ENCODE peak calls at places on chromosomes 11 and 22, in ten cellular contexts. A is psoas muscle; P is endothelial cell; G is A673; W is stimulated activated CD4-positive, alpha-beta T cell treated with anti-CD3 and anti-CD28 coated beads, Interleukin-1b, Interleukin-23, amount 100 ng/mL, for 4 hours; U is activated T-cell treated with anti-CD3 and anti-CD28 coated beads for 1 hour; Z is activated T-helper 1 cell treated with Interleukin-2 at 50 U/mL for 16 hours; Q is GDM1; V is NCI-H1105 treated with DMSO at 0.1 percent for 48 hours; L is fibroblast of lung. E is an unnamed sample.
A peak's percentile ranks its signal among the peaks of the same experiment; 100 is the strongest.

GRCh38 chr11:64245401-64245796 is 1.3 kb downstream of the PPP1R14B start:
- DNase-seq in A (peak; percentile 74), P (no peak), G (no peak), W (no peak), U (peak; percentile 51), Z (no peak), Q (no peak), V (no peak), L (no peak), E (no peak)

GRCh38 chr11:29934115-29934638 is 82.7 kb downstream of the KCNA4 start:
- DNase-seq in A (no peak), P (no peak), G (no peak), W (no peak), U (no peak), Z (no peak), Q (no peak), V (no peak), L (no peak), E (no peak)

GRCh38 chr11:133323354-133323753 is 208.9 kb downstream of the OPCML start:
- DNase-seq in A (no peak), P (no peak), G (no peak), W (no peak), U (no peak), Z (no peak), Q (no peak), V (no peak), L (no peak), E (no peak)

GRCh38 chr11:129643031-129643721 is 172.5 kb upstream of the TMEM45B start:
- DNase-seq in A (no peak), P (no peak), G (peak; percentile 51), W (no peak), U (no peak), Z (no peak), Q (no peak), V (no peak), L (peak; percentile 53), E (no peak)

GRCh38 chr11:17978553-17979287 is 34.1 kb downstream of the SERGEF start:
- DNase-seq in A (peak; percentile 54), P (peak; percentile 69), G (peak; percentile 47), W (no peak), U (no peak), Z (no peak), Q (no peak), V (peak; percentile 44), L (peak; percentile 56), E (no peak)

GRCh38 chr11:61976420-61976800 is 9.0 kb upstream of the FTH1 start:
- DNase-seq in A (no peak), P (no peak), G (no peak), W (no peak), U (no peak), Z (no peak), Q (no peak), V (no peak), L (no peak), E (no peak)

GRCh38 chr11:46564459-46564858 is 29.4 kb downstream of the AMBRA1 start:
- DNase-seq in A (no peak), P (no peak), G (no peak), W (no peak), U (no peak), Z (no peak), Q (no peak), V (no peak), L (peak; percentile 52), E (no peak)

GRCh38 chr11:26696330-26696729 is 25.5 kb downstream of the SLC5A12 start:
- DNase-seq in A (no peak), P (no peak), G (no peak), W (no peak), U (no peak), Z (no peak), Q (no peak), V (no peak), L (no peak), E (no peak)

GRCh38 chr11:64052436-64052835 is 16.7 kb downstream of the FLRT1 start:
- DNase-seq in A (no peak), P (no peak), G (no peak), W (no peak), U (no peak), Z (no peak), Q (no peak), V (no peak), L (no peak), E (no peak)

GRCh38 chr22:29994941-29995340 is 85.3 kb upstream of the HORMAD2 start:
- DNase-seq in A (no peak), P (no peak), G (no peak), W (no peak), U (no peak), Z (no peak), Q (no peak), V (no peak), L (peak; percentile 19), E (no peak)

GRCh38 chr22:30224161-30224857 is 22.2 kb downstream of the LIF start:
- DNase-seq in A (no peak), P (no peak), G (no peak), W (no peak), U (no peak), Z (no peak), Q (no peak), V (no peak), L (no peak), E (no peak)

GRCh38 chr11:70146309-70146708 is 56.8 kb upstream of the FADD start:
- DNase-seq in A (no peak), P (no peak), G (no peak), W (no peak), U (no peak), Z (no peak), Q (no peak), V (no peak), L (no peak), E (no peak)

GRCh38 chr11:106391771-106392412 is 314.4 kb downstream of the AASDHPPT start:
- DNase-seq in A (no peak), P (no peak), G (peak; percentile 27), W (no peak), U (no peak), Z (no peak), Q (no peak), V (no peak), L (peak; percentile 76), E (no peak)

GRCh38 chr11:1060885-1061616 is 13.6 kb upstream of the MUC2 start:
- DNase-seq in A (peak; percentile 7), P (no peak), G (peak; percentile 37), W (no peak), U (no peak), Z (no peak), Q (no peak), V (no peak), L (peak; percentile 24), E (no peak)